ENCODE peak calls at places on chromosome 22, in seven cellular contexts. T is NCI-H510A treated with DMSO at 0.1 percent for 48 hours, Q is ELF-1, N is H4, U is endodermal cell, G is DMS 273 treated with DMSO at 0.1 percent for 48 hours, R is NCI-H187 treated with DMSO at 0.1 percent for 48 hours. M is an unnamed sample.

GRCh38 chr22:41919357-41920224 is 4.7 kb upstream of the SHISA8 start:
- DNase-seq in T (no peak), Q (peak; percentile 31), N (no peak), U (peak; percentile 96), G (no peak), R (no peak), M (no peak)

GRCh38 chr22:42747701-42748513 is 27.2 kb upstream of the A4GALT start:
- DNase-seq in T (no peak), Q (peak; percentile 40), N (peak; percentile 73), U (no peak), G (no peak), R (no peak), M (peak; percentile 83)

GRCh38 chr22:33579448-33580093 is 340.7 kb downstream of the LARGE1 start:
- DNase-seq in T (peak; percentile 20), Q (peak; percentile 82), N (peak; percentile 16), U (peak; percentile 94), G (peak; percentile 1), R (no peak), M (peak; percentile 75)

GRCh38 chr22:43446037-43446803 is 34.4 kb downstream of the MPPED1 start:
- DNase-seq in T (peak; percentile 31), Q (no peak), N (peak; percentile 58), U (no peak), G (no peak), R (no peak), M (no peak)

GRCh38 chr22:37157516-37158289 is 8.0 kb upstream of the IL2RB start:
- DNase-seq in T (no peak), Q (no peak), N (no peak), U (no peak), G (no peak), R (no peak), M (no peak)

GRCh38 chr22:22800716-22801115 is 86.9 kb upstream of the IGLL5 start:
- DNase-seq in T (no peak), Q (no peak), N (no peak), U (no peak), G (no peak), R (no peak), M (no peak)

GRCh38 chr22:20875296-20875695 is 16.5 kb downstream of the SNAP29 start:
- DNase-seq in T (no peak), Q (no peak), N (no peak), U (no peak), G (no peak), R (no peak), M (no peak)

GRCh38 chr22:44202261-44202789 is 21.6 kb downstream of the PARVG start:
- DNase-seq in T (no peak), Q (no peak), N (peak; percentile 89), U (no peak), G (no peak), R (no peak), M (no peak)

GRCh38 chr22:22061085-22062077 is 78.8 kb upstream of the TOP3B start:
- DNase-seq in T (no peak), Q (no peak), N (peak; percentile 53), U (no peak), G (no peak), R (no peak), M (no peak)

GRCh38 chr22:30906946-30907345 is 61.6 kb downstream of the MORC2 start:
- DNase-seq in T (no peak), Q (no peak), N (no peak), U (no peak), G (no peak), R (no peak), M (no peak)

GRCh38 chr22:35070451-35071093 is 4.6 kb downstream of the ISX start:
- DNase-seq in T (no peak), Q (no peak), N (no peak), U (no peak), G (no peak), R (no peak), M (no peak)

GRCh38 chr22:31313366-31314147 is 21.3 kb upstream of the PIK3IP1 start:
- DNase-seq in T (peak; percentile 88), Q (peak; percentile 93), N (peak; percentile 43), U (peak; percentile 92), G (peak; percentile 29), R (no peak), M (peak; percentile 69)

GRCh38 chr22:42202669-42203068 is 67.8 kb downstream of the TCF20 start:
- DNase-seq in T (no peak), Q (no peak), N (no peak), U (peak; percentile 28), G (no peak), R (no peak), M (no peak)

GRCh38 chr22:43060213-43060612 is 29.0 kb downstream of the TTLL1 start:
- DNase-seq in T (no peak), Q (peak; percentile 87), N (peak; percentile 36), U (peak; percentile 95), G (no peak), R (no peak), M (peak; percentile 37)

M was measured in COLO829.